ENCODE peak calls at places on chromosomes 11 and 22, in ten cellular contexts. One of them, this sample, is unnamed.

GRCh38 chr11:29312817-29313216 is 704.0 kb downstream of the KCNA4 start:
- DNase-seq in astrocyte of the spinal cord: peak
- DNase-seq in cardiac muscle cell: no peak
- DNase-seq in GM10248: no peak
- DNase-seq in RWPE1: peak
- DNase-seq in neural crest cell: no peak
- DNase-seq in stomach: no peak
- DNase-seq in epithelial cell of esophagus: peak
- DNase-seq in pancreas: no peak
- DNase-seq in dorsolateral prefrontal cortex: no peak
- DNase-seq in this sample: no peak

GRCh38 chr22:45225732-45226560 is 14.7 kb downstream of the KIAA0930 start:
- DNase-seq in astrocyte of the spinal cord: no peak
- DNase-seq in cardiac muscle cell: peak
- DNase-seq in GM10248: no peak
- DNase-seq in RWPE1: no peak
- DNase-seq in neural crest cell: no peak
- DNase-seq in stomach: no peak
- DNase-seq in epithelial cell of esophagus: peak
- DNase-seq in pancreas: no peak
- DNase-seq in dorsolateral prefrontal cortex: peak
- DNase-seq in this sample: no peak

GRCh38 chr11:129023968-129024676 is 81.5 kb upstream of the TP53AIP1 start:
- DNase-seq in astrocyte of the spinal cord: peak
- DNase-seq in cardiac muscle cell: peak
- DNase-seq in GM10248: no peak
- DNase-seq in RWPE1: peak
- DNase-seq in neural crest cell: no peak
- DNase-seq in stomach: peak
- DNase-seq in epithelial cell of esophagus: peak
- DNase-seq in pancreas: peak
- DNase-seq in dorsolateral prefrontal cortex: peak
- DNase-seq in this sample: no peak

GRCh38 chr22:37161442-37161841 is 11.7 kb upstream of the IL2RB start:
- DNase-seq in astrocyte of the spinal cord: no peak
- DNase-seq in cardiac muscle cell: no peak
- DNase-seq in GM10248: no peak
- DNase-seq in RWPE1: no peak
- DNase-seq in neural crest cell: no peak
- DNase-seq in stomach: no peak
- DNase-seq in epithelial cell of esophagus: no peak
- DNase-seq in pancreas: no peak
- DNase-seq in dorsolateral prefrontal cortex: no peak
- DNase-seq in this sample: no peak

GRCh38 chr22:38153821-38154562 is 27.6 kb downstream of the PLA2G6 start:
- DNase-seq in astrocyte of the spinal cord: no peak
- DNase-seq in cardiac muscle cell: no peak
- DNase-seq in GM10248: no peak
- DNase-seq in RWPE1: no peak
- DNase-seq in neural crest cell: no peak
- DNase-seq in stomach: no peak
- DNase-seq in epithelial cell of esophagus: no peak
- DNase-seq in pancreas: no peak
- DNase-seq in dorsolateral prefrontal cortex: no peak
- DNase-seq in this sample: no peak

GRCh38 chr22:17120711-17121234 is 387 bp downstream of the TMEM121B start:
- DNase-seq in astrocyte of the spinal cord: no peak
- DNase-seq in cardiac muscle cell: no peak
- DNase-seq in GM10248: no peak
- DNase-seq in RWPE1: no peak
- DNase-seq in neural crest cell: peak
- DNase-seq in stomach: no peak
- DNase-seq in epithelial cell of esophagus: peak
- DNase-seq in pancreas: no peak
- DNase-seq in dorsolateral prefrontal cortex: no peak
- DNase-seq in this sample: no peak

GRCh38 chr11:100780470-100780869 is 93.4 kb downstream of the ARHGAP42 start:
- DNase-seq in astrocyte of the spinal cord: no peak
- DNase-seq in cardiac muscle cell: no peak
- DNase-seq in GM10248: no peak
- DNase-seq in RWPE1: no peak
- DNase-seq in neural crest cell: no peak
- DNase-seq in stomach: no peak
- DNase-seq in epithelial cell of esophagus: peak
- DNase-seq in pancreas: no peak
- DNase-seq in dorsolateral prefrontal cortex: no peak
- DNase-seq in this sample: no peak

GRCh38 chr11:103433380-103433779 is 324.2 kb downstream of the DYNC2H1 start:
- DNase-seq in astrocyte of the spinal cord: peak
- DNase-seq in cardiac muscle cell: peak
- DNase-seq in GM10248: no peak
- DNase-seq in RWPE1: peak
- DNase-seq in neural crest cell: no peak
- DNase-seq in stomach: no peak
- DNase-seq in epithelial cell of esophagus: peak
- DNase-seq in pancreas: no peak
- DNase-seq in dorsolateral prefrontal cortex: no peak
- DNase-seq in this sample: peak

GRCh38 chr11:20134991-20135736 is 25.1 kb downstream of the DBX1 start:
- DNase-seq in astrocyte of the spinal cord: no peak
- DNase-seq in cardiac muscle cell: no peak
- DNase-seq in GM10248: no peak
- DNase-seq in RWPE1: no peak
- DNase-seq in neural crest cell: no peak
- DNase-seq in stomach: no peak
- DNase-seq in epithelial cell of esophagus: no peak
- DNase-seq in pancreas: no peak
- DNase-seq in dorsolateral prefrontal cortex: no peak
- DNase-seq in this sample: no peak

GRCh38 chr11:20132667-20133039 is 27.6 kb downstream of the DBX1 start:
- DNase-seq in astrocyte of the spinal cord: no peak
- DNase-seq in cardiac muscle cell: no peak
- DNase-seq in GM10248: no peak
- DNase-seq in RWPE1: no peak
- DNase-seq in neural crest cell: no peak
- DNase-seq in stomach: no peak
- DNase-seq in epithelial cell of esophagus: no peak
- DNase-seq in pancreas: no peak
- DNase-seq in dorsolateral prefrontal cortex: no peak
- DNase-seq in this sample: no peak

GRCh38 chr11:20126724-20127123 is 33.6 kb downstream of the DBX1 start:
- DNase-seq in astrocyte of the spinal cord: peak
- DNase-seq in cardiac muscle cell: no peak
- DNase-seq in GM10248: no peak
- DNase-seq in RWPE1: no peak
- DNase-seq in neural crest cell: no peak
- DNase-seq in stomach: no peak
- DNase-seq in epithelial cell of esophagus: peak
- DNase-seq in pancreas: no peak
- DNase-seq in dorsolateral prefrontal cortex: no peak
- DNase-seq in this sample: no peak

GRCh38 chr11:20127671-20128527 is 32.4 kb downstream of the DBX1 start:
- DNase-seq in astrocyte of the spinal cord: peak
- DNase-seq in cardiac muscle cell: peak
- DNase-seq in GM10248: peak
- DNase-seq in RWPE1: peak
- DNase-seq in neural crest cell: peak
- DNase-seq in stomach: peak
- DNase-seq in epithelial cell of esophagus: peak
- DNase-seq in pancreas: peak
- DNase-seq in dorsolateral prefrontal cortex: peak
- DNase-seq in this sample: peak

DNA sequence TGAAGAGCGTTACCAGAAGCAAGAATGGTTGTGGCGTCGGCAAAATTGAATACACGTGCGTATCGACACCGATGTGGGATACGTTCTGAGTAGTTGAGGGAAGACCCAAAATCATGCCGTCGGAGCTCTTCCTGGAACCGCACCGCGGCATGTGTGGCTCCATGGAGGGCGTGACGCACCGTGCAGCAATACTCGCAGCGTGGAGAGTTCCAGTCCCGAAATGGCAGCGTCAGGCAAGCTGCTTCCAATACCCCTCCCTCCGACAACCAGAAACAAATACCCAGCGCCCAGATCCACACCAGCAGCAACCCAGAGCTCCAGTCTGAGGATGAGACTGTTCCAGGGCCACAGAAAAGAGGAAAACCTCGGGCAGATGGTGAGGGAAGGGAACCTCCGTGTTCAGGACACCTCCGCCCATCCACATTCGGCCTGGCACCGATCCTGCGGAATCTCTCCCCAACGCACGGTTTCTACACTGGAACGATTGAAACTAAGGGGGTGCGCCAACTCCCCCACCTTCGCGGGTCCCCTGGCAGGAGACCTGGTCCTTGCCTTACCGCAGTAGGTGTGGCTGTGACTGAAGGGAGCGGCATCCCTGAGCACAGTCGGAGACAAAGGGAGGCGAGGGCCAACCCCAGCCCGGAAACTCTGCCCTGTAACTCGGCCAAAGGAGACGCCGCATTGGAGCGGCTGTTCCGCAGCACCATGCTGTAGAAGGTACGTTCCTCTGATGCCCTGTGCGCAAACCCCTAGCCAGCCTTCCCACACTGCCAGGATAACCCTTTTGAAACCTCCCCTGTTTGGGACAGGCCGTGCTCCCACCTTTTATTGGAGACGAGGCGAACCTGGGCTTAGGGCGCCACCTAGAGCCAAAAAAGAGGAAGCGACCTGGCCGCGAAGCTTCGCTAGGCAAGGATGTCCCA is 28.3 kb downstream of the DBX1 start:
- DNase-seq in astrocyte of the spinal cord: peak
- DNase-seq in cardiac muscle cell: peak
- DNase-seq in GM10248: peak
- DNase-seq in RWPE1: peak
- DNase-seq in neural crest cell: peak
- DNase-seq in stomach: peak
- DNase-seq in epithelial cell of esophagus: peak
- DNase-seq in pancreas: peak
- DNase-seq in dorsolateral prefrontal cortex: peak
- DNase-seq in this sample: peak
- TF ChIP-seq CTCF in astrocyte of the spinal cord: peak
- TF ChIP-seq CTCF in cardiac muscle cell: peak
- TF ChIP-seq CTCF in GM10248: peak
- TF ChIP-seq CTCF in RWPE1: peak
- TF ChIP-seq CTCF in neural crest cell: peak
- TF ChIP-seq CTCF in stomach: peak
- TF ChIP-seq CTCF in epithelial cell of esophagus: peak
- TF ChIP-seq CTCF in pancreas: peak
- TF ChIP-seq CTCF in dorsolateral prefrontal cortex: peak
- TF ChIP-seq CTCF in this sample: peak

GRCh38 chr11:61390161-61390560 is 2.2 kb upstream of the TMEM216 start:
- DNase-seq in astrocyte of the spinal cord: no peak
- DNase-seq in cardiac muscle cell: no peak
- DNase-seq in GM10248: no peak
- DNase-seq in RWPE1: no peak
- DNase-seq in neural crest cell: no peak
- DNase-seq in stomach: no peak
- DNase-seq in epithelial cell of esophagus: no peak
- DNase-seq in pancreas: no peak
- DNase-seq in dorsolateral prefrontal cortex: no peak
- DNase-seq in this sample: no peak

GRCh38 chr11:61378713-61379313 is 13.6 kb upstream of the TMEM216 start:
- DNase-seq in astrocyte of the spinal cord: peak
- DNase-seq in cardiac muscle cell: peak
- DNase-seq in GM10248: no peak
- DNase-seq in RWPE1: peak
- DNase-seq in neural crest cell: no peak
- DNase-seq in stomach: no peak
- DNase-seq in epithelial cell of esophagus: peak
- DNase-seq in pancreas: no peak
- DNase-seq in dorsolateral prefrontal cortex: no peak
- DNase-seq in this sample: peak

GRCh38 chr11:61380914-61381313 is 11.5 kb upstream of the TMEM216 start:
- DNase-seq in astrocyte of the spinal cord: no peak
- DNase-seq in cardiac muscle cell: no peak
- DNase-seq in GM10248: no peak
- DNase-seq in RWPE1: no peak
- DNase-seq in neural crest cell: no peak
- DNase-seq in stomach: no peak
- DNase-seq in epithelial cell of esophagus: no peak
- DNase-seq in pancreas: no peak
- DNase-seq in dorsolateral prefrontal cortex: no peak
- DNase-seq in this sample: no peak

DNA sequence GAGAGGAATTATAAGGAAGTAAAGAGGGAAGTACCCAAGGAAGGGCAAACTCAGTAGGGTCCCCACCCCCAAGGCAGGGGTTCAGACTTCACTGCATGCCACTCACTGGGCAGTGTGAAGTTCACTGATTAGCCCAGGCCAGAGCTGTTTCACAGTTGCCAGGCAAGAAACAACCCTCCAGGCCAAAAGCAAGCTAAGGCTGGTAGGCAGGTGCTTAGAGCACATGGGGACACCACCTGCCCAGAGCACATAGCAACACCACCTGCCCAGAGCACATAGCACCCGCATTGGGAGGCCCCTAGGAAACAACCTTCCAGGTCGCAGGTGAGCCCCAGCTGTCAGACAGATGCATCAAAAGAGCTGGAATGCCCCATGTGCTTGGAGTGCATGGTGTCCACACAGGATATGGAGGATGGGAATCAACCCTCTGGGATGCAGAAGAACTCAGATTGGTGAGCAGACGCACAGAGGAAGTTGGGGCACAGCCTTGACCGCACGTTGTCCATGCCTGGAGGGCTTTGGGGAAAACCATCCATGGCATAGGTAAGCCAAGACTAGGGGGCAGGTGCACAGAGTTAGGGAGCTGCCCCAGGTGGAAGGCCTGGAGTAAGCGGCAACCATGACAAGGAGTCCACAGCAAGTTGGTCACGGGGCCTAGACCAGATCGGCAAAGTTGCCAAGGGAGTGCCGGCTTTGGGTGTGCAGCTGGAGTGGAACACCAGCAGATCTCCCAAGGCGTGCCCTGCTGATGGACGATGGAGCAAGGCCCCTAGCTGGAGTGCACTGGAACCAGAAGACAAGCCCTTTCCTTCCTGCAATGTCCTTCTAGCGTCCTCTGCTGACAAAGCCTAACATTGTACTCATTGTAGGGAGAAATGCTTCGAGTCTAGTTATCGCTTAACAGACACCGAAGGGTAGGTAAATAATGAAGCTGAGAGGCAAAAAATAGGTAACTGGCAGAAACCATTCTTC is 7.8 kb upstream of the TMEM216 start:
- DNase-seq in astrocyte of the spinal cord: no peak
- DNase-seq in cardiac muscle cell: peak
- DNase-seq in GM10248: no peak
- DNase-seq in RWPE1: no peak
- DNase-seq in neural crest cell: no peak
- DNase-seq in stomach: no peak
- DNase-seq in epithelial cell of esophagus: peak
- DNase-seq in pancreas: no peak
- DNase-seq in dorsolateral prefrontal cortex: no peak
- DNase-seq in this sample: no peak
- TF ChIP-seq CTCF in astrocyte of the spinal cord: peak
- TF ChIP-seq CTCF in cardiac muscle cell: peak
- TF ChIP-seq CTCF in GM10248: no peak
- TF ChIP-seq CTCF in RWPE1: no peak
- TF ChIP-seq CTCF in neural crest cell: no peak
- TF ChIP-seq CTCF in stomach: no peak
- TF ChIP-seq CTCF in epithelial cell of esophagus: peak
- TF ChIP-seq CTCF in pancreas: no peak
- TF ChIP-seq CTCF in dorsolateral prefrontal cortex: no peak
- TF ChIP-seq CTCF in this sample: peak

GRCh38 chr22:43090130-43090789 is 1.1 kb upstream of the TTLL1 start:
- DNase-seq in astrocyte of the spinal cord: peak
- DNase-seq in cardiac muscle cell: peak
- DNase-seq in GM10248: peak
- DNase-seq in RWPE1: peak
- DNase-seq in neural crest cell: no peak
- DNase-seq in stomach: peak
- DNase-seq in epithelial cell of esophagus: peak
- DNase-seq in pancreas: peak
- DNase-seq in dorsolateral prefrontal cortex: no peak
- DNase-seq in this sample: peak

GRCh38 chr22:43096420-43096819 is 7.2 kb upstream of the TTLL1 start:
- DNase-seq in astrocyte of the spinal cord: no peak
- DNase-seq in cardiac muscle cell: no peak
- DNase-seq in GM10248: no peak
- DNase-seq in RWPE1: no peak
- DNase-seq in neural crest cell: no peak
- DNase-seq in stomach: no peak
- DNase-seq in epithelial cell of esophagus: no peak
- DNase-seq in pancreas: no peak
- DNase-seq in dorsolateral prefrontal cortex: no peak
- DNase-seq in this sample: no peak

GRCh38 chr22:43092085-43092484 is 2.9 kb upstream of the TTLL1 start:
- DNase-seq in astrocyte of the spinal cord: no peak
- DNase-seq in cardiac muscle cell: no peak
- DNase-seq in GM10248: no peak
- DNase-seq in RWPE1: no peak
- DNase-seq in neural crest cell: no peak
- DNase-seq in stomach: no peak
- DNase-seq in epithelial cell of esophagus: peak
- DNase-seq in pancreas: no peak
- DNase-seq in dorsolateral prefrontal cortex: no peak
- DNase-seq in this sample: no peak

GRCh38 chr22:43094551-43094950 is 5.4 kb upstream of the TTLL1 start:
- DNase-seq in astrocyte of the spinal cord: no peak
- DNase-seq in cardiac muscle cell: no peak
- DNase-seq in GM10248: no peak
- DNase-seq in RWPE1: no peak
- DNase-seq in neural crest cell: no peak
- DNase-seq in stomach: no peak
- DNase-seq in epithelial cell of esophagus: no peak
- DNase-seq in pancreas: no peak
- DNase-seq in dorsolateral prefrontal cortex: no peak
- DNase-seq in this sample: no peak

GRCh38 chr22:43094085-43094484 is 4.9 kb upstream of the TTLL1 start:
- DNase-seq in astrocyte of the spinal cord: no peak
- DNase-seq in cardiac muscle cell: no peak
- DNase-seq in GM10248: no peak
- DNase-seq in RWPE1: no peak
- DNase-seq in neural crest cell: no peak
- DNase-seq in stomach: peak
- DNase-seq in epithelial cell of esophagus: peak
- DNase-seq in pancreas: no peak
- DNase-seq in dorsolateral prefrontal cortex: no peak
- DNase-seq in this sample: no peak
- TF ChIP-seq CTCF in astrocyte of the spinal cord: peak
- TF ChIP-seq CTCF in cardiac muscle cell: no peak
- TF ChIP-seq CTCF in GM10248: no peak
- TF ChIP-seq CTCF in RWPE1: no peak
- TF ChIP-seq CTCF in neural crest cell: peak
- TF ChIP-seq CTCF in stomach: no peak
- TF ChIP-seq CTCF in epithelial cell of esophagus: peak
- TF ChIP-seq CTCF in pancreas: no peak
- TF ChIP-seq CTCF in dorsolateral prefrontal cortex: no peak
- TF ChIP-seq CTCF in this sample: no peak

DNA sequence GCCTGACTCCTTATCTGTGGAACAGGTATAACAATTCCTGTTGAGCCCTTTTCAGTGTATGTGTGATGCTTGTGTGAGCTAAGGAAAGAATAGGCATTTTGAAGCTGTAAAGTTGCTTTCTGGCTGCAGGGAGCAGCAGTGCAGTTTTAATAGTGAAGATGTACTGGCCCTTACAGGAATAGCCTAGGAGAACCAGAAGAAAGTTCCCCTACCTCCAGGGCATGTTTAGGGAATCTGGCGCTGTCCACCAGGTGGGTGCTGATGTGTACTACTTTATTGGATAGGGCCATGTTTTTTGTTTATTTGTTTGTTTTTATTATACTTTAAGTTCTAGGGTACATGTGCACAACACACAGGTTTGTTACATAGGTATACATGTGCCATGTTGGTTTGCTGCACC is 11.5 kb downstream of the BMAL1 start:
- DNase-seq in astrocyte of the spinal cord: peak
- DNase-seq in cardiac muscle cell: peak
- DNase-seq in GM10248: no peak
- DNase-seq in RWPE1: no peak
- DNase-seq in neural crest cell: no peak
- DNase-seq in stomach: no peak
- DNase-seq in epithelial cell of esophagus: peak
- DNase-seq in pancreas: no peak
- DNase-seq in dorsolateral prefrontal cortex: no peak
- DNase-seq in this sample: no peak
- TF ChIP-seq CTCF in astrocyte of the spinal cord: peak
- TF ChIP-seq CTCF in cardiac muscle cell: no peak
- TF ChIP-seq CTCF in GM10248: no peak
- TF ChIP-seq CTCF in RWPE1: no peak
- TF ChIP-seq CTCF in neural crest cell: no peak
- TF ChIP-seq CTCF in stomach: no peak
- TF ChIP-seq CTCF in epithelial cell of esophagus: no peak
- TF ChIP-seq CTCF in pancreas: no peak
- TF ChIP-seq CTCF in dorsolateral prefrontal cortex: no peak
- TF ChIP-seq CTCF in this sample: peak